ENCODE peak calls at places on chromosomes 2 and 18, in ten cellular contexts. O, V, F, T, K, S, H, W, I and A are unnamed samples.

GRCh38 chr18:39455300-39455699 is 1889.7 kb upstream of the CELF4 start:
- DNase-seq in O (peak; percentile 26), V (no peak), F (peak; percentile 71), T (no peak), K (no peak), S (no peak), H (peak; percentile 96), W (peak; percentile 52), I (no peak), A (no peak)

GRCh38 chr18:27599202-27599829 is 414.2 kb upstream of the CHST9 start:
- DNase-seq in O (peak; percentile 40), V (no peak), F (no peak), T (no peak), K (no peak), S (no peak), H (peak; percentile 41), W (peak; percentile 22), I (no peak), A (no peak)

GRCh38 chr18:41504316-41504715 is 450.7 kb upstream of the PIK3C3 start:
- DNase-seq in O (no peak), V (no peak), F (no peak), T (no peak), K (no peak), S (no peak), H (peak; percentile 10), W (no peak), I (no peak), A (no peak)

GRCh38 chr2:53826587-53827397 is 33.0 kb downstream of the GPR75 start:
- DNase-seq in O (no peak), V (no peak), F (no peak), T (no peak), K (no peak), S (no peak), H (peak; percentile 81), W (no peak), I (no peak), A (no peak)

GRCh38 chr2:39593439-39594393 is 72.0 kb upstream of the TMEM178A start:
- DNase-seq in O (peak; percentile 86), V (peak; percentile 73), F (peak; percentile 65), T (no peak), K (no peak), S (peak; percentile 65), H (peak; percentile 66), W (peak; percentile 79), I (no peak), A (no peak)

GRCh38 chr2:152369176-152369860 is 34.3 kb downstream of the FMNL2 start:
- DNase-seq in O (peak; percentile 92), V (peak; percentile 61), F (no peak), T (no peak), K (no peak), S (no peak), H (peak; percentile 59), W (peak; percentile 85), I (no peak), A (no peak)

GRCh38 chr2:45068643-45069140 is 59.4 kb upstream of the SIX2 start:
- DNase-seq in O (no peak), V (no peak), F (no peak), T (no peak), K (no peak), S (no peak), H (peak; percentile 79), W (no peak), I (no peak), A (no peak)

GRCh38 chr2:226813148-226813701 is 13.6 kb upstream of the IRS1 start:
- DNase-seq in O (peak; percentile 32), V (no peak), F (no peak), T (no peak), K (no peak), S (peak; percentile 48), H (no peak), W (peak; percentile 37), I (no peak), A (no peak)

GRCh38 chr2:20349457-20350034 is 1.1 kb downstream of the PUM2 start:
- DNase-seq in O (no peak), V (no peak), F (no peak), T (no peak), K (no peak), S (no peak), H (peak; percentile 32), W (no peak), I (no peak), A (no peak)

GRCh38 chr2:83071914-83072313 is 1387.2 kb downstream of the SUCLG1 start:
- DNase-seq in O (no peak), V (no peak), F (no peak), T (no peak), K (no peak), S (no peak), H (no peak), W (no peak), I (no peak), A (no peak)

GRCh38 chr18:46623541-46623940 is 33.5 kb downstream of the LOXHD1 start:
- DNase-seq in O (peak; percentile 1), V (no peak), F (no peak), T (no peak), K (no peak), S (no peak), H (peak; percentile 6), W (no peak), I (no peak), A (no peak)

GRCh38 chr2:232530626-232531260 is 4.8 kb downstream of the CHRND start:
- DNase-seq in O (no peak), V (no peak), F (no peak), T (no peak), K (peak; percentile 37), S (peak; percentile 62), H (no peak), W (no peak), I (no peak), A (no peak)